ENCODE peak calls at places on chromosomes 13 and 19, in five cellular contexts. One of them, this sample, is unnamed.

GRCh38 chr19:19034204-19034624 is 811 bp downstream of the ARMC6 start:
- DNase-seq in AG20443: peak
- DNase-seq in COR-L47: peak
- DNase-seq in GDM1: peak
- DNase-seq in EL: peak
- DNase-seq in this sample: peak

GRCh38 chr19:55485439-55486011 is 537 bp downstream of the NAT14 start:
- DNase-seq in GDM1: no peak
- DNase-seq in EL: no peak
- DNase-seq in AG20443: no peak
- DNase-seq in COR-L47: peak
- DNase-seq in this sample: no peak

GRCh38 chr13:93325303-93326297 is 99.0 kb downstream of the GPC6 start:
- DNase-seq in AG20443: no peak
- DNase-seq in COR-L47: no peak
- DNase-seq in EL: no peak
- DNase-seq in GDM1: no peak
- DNase-seq in this sample: no peak

GRCh38 chr13:83184819-83185218 is 697.5 kb downstream of the SLITRK1 start:
- DNase-seq in GDM1: no peak
- DNase-seq in EL: peak
- DNase-seq in AG20443: no peak
- DNase-seq in COR-L47: no peak
- DNase-seq in this sample: no peak

GRCh38 chr19:19053508-19054314 is 10.1 kb upstream of the SLC25A42 start:
- DNase-seq in EL: peak
- DNase-seq in COR-L47: peak
- DNase-seq in AG20443: peak
- DNase-seq in GDM1: no peak
- DNase-seq in this sample: peak

GRCh38 chr13:100508391-100508790 is 80.2 kb downstream of the GGACT start:
- DNase-seq in EL: no peak
- DNase-seq in GDM1: no peak
- DNase-seq in COR-L47: peak
- DNase-seq in AG20443: no peak
- DNase-seq in this sample: no peak

GRCh38 chr19:6394831-6395230 is 1.9 kb upstream of the GTF2F1 start:
- DNase-seq in AG20443: no peak
- DNase-seq in COR-L47: no peak
- DNase-seq in EL: no peak
- DNase-seq in GDM1: no peak
- DNase-seq in this sample: no peak

GRCh38 chr19:9828551-9829063 is 889 bp downstream of the UBL5 start:
- DNase-seq in GDM1: no peak
- DNase-seq in AG20443: no peak
- DNase-seq in EL: no peak
- DNase-seq in COR-L47: no peak
- DNase-seq in this sample: peak

GRCh38 chr19:2084993-2085720 is 11.0 kb downstream of the MOB3A start:
- DNase-seq in GDM1: peak
- DNase-seq in AG20443: no peak
- DNase-seq in EL: peak
- DNase-seq in COR-L47: no peak
- DNase-seq in this sample: peak

GRCh38 chr13:103067751-103068563 is 1.7 kb upstream of the SLC10A2 start:
- DNase-seq in GDM1: no peak
- DNase-seq in AG20443: no peak
- DNase-seq in COR-L47: no peak
- DNase-seq in EL: no peak
- DNase-seq in this sample: no peak

GRCh38 chr19:15331419-15332310 is 674 bp downstream of the BRD4 start:
- DNase-seq in COR-L47: peak
- DNase-seq in AG20443: peak
- DNase-seq in EL: peak
- DNase-seq in GDM1: peak
- DNase-seq in this sample: peak

GRCh38 chr19:54444737-54445136 is 4.3 kb upstream of the LENG8 start:
- DNase-seq in COR-L47: no peak
- DNase-seq in EL: no peak
- DNase-seq in GDM1: no peak
- DNase-seq in AG20443: no peak
- DNase-seq in this sample: no peak

GRCh38 chr19:8657869-8658268 is 27.4 kb downstream of the NFILZ start:
- DNase-seq in EL: no peak
- DNase-seq in COR-L47: no peak
- DNase-seq in AG20443: no peak
- DNase-seq in GDM1: no peak
- DNase-seq in this sample: no peak

GRCh38 chr13:22040810-22041364 is 370.0 kb downstream of the FGF9 start:
- DNase-seq in GDM1: no peak
- DNase-seq in EL: no peak
- DNase-seq in COR-L47: no peak
- DNase-seq in AG20443: no peak
- DNase-seq in this sample: no peak

GRCh38 chr13:76043882-76044281 is 407.8 kb downstream of the LMO7 start:
- DNase-seq in COR-L47: no peak
- DNase-seq in GDM1: no peak
- DNase-seq in EL: no peak
- DNase-seq in AG20443: no peak
- DNase-seq in this sample: no peak

GRCh38 chr13:110363009-110363408 is 55.9 kb downstream of the COL4A2 start:
- DNase-seq in COR-L47: no peak
- DNase-seq in EL: no peak
- DNase-seq in GDM1: no peak
- DNase-seq in AG20443: no peak
- DNase-seq in this sample: no peak

GRCh38 chr13:110824901-110825300 is 90.0 kb downstream of the ANKRD10 start:
- DNase-seq in GDM1: no peak
- DNase-seq in AG20443: no peak
- DNase-seq in COR-L47: no peak
- DNase-seq in EL: no peak
- DNase-seq in this sample: no peak

GRCh38 chr19:16066611-16067104 is 9.6 kb upstream of the TPM4 start:
- DNase-seq in GDM1: peak
- DNase-seq in AG20443: peak
- DNase-seq in EL: peak
- DNase-seq in COR-L47: no peak
- DNase-seq in this sample: peak

GRCh38 chr13:27613623-27614022 is 6.7 kb downstream of the LNX2 start:
- DNase-seq in GDM1: no peak
- DNase-seq in EL: no peak
- DNase-seq in COR-L47: no peak
- DNase-seq in AG20443: no peak
- DNase-seq in this sample: no peak

GRCh38 chr13:89748716-89749115 is 1598.8 kb upstream of the MIR17HG start:
- DNase-seq in COR-L47: peak
- DNase-seq in GDM1: no peak
- DNase-seq in AG20443: no peak
- DNase-seq in EL: no peak
- DNase-seq in this sample: no peak

GRCh38 chr19:16957151-16957662 is 68.4 kb downstream of the F2RL3 start:
- DNase-seq in GDM1: no peak
- DNase-seq in AG20443: no peak
- DNase-seq in EL: no peak
- DNase-seq in COR-L47: no peak
- DNase-seq in this sample: no peak

GRCh38 chr19:53905787-53906186 is 3.3 kb upstream of the CACNG7 start:
- DNase-seq in AG20443: no peak
- DNase-seq in EL: no peak
- DNase-seq in GDM1: no peak
- DNase-seq in COR-L47: no peak
- DNase-seq in this sample: no peak

GRCh38 chr13:24511019-24511823 is 1.4 kb downstream of the PARP4 start:
- DNase-seq in GDM1: peak
- DNase-seq in COR-L47: no peak
- DNase-seq in EL: peak
- DNase-seq in AG20443: peak
- DNase-seq in this sample: peak